ENCODE peak calls at places on chromosomes 13 and 19, in five cellular contexts. J is lung microvascular endothelial cell, M is astrocyte of the cerebellum, V is ecto neural progenitor cell, N is Calu3. D is an unnamed sample.

GRCh38 chr19:2145831-2146241 is 5.5 kb downstream of the AP3D1 start:
- DNase-seq in J (no peak), M (no peak), V (no peak), N (no peak), D (no peak)

GRCh38 chr13:85383291-85383690 is 415.9 kb downstream of the SLITRK6 start:
- DNase-seq in J (no peak), M (no peak), V (no peak), N (no peak), D (no peak)

GRCh38 chr13:49110122-49110831 is 109.9 kb upstream of the MLNR start:
- DNase-seq in J (peak), M (peak), V (peak), N (peak), D (peak)

GRCh38 chr19:4602173-4602788 is 37.0 kb upstream of the TNFAIP8L1 start:
- DNase-seq in J (no peak), M (no peak), V (no peak), N (no peak), D (no peak)

GRCh38 chr13:97392020-97392419 is 41.9 kb upstream of the RAP2A start:
- DNase-seq in J (no peak), M (no peak), V (no peak), N (no peak), D (no peak)

GRCh38 chr13:113855931-113856715 is 7.8 kb downstream of the GAS6 start:
- DNase-seq in J (no peak), M (no peak), V (peak), N (no peak), D (no peak)

GRCh38 chr19:12939292-12939606 is 840 bp downstream of the CALR start:
- DNase-seq in J (peak), M (no peak), V (no peak), N (no peak), D (peak)

GRCh38 chr19:17206736-17207581 is 8.2 kb upstream of the USE1 start:
- DNase-seq in J (no peak), M (no peak), V (no peak), N (no peak), D (no peak)

GRCh38 chr13:42350141-42350540 is 78.2 kb downstream of the AKAP11 start:
- DNase-seq in J (no peak), M (no peak), V (no peak), N (no peak), D (no peak)

GRCh38 chr13:30869491-30869890 is 36.6 kb upstream of the MEDAG start:
- DNase-seq in J (no peak), M (no peak), V (no peak), N (no peak), D (no peak)

GRCh38 chr19:13152854-13153626 is 2.8 kb downstream of the IER2 start:
- DNase-seq in J (peak), M (peak), V (peak), N (peak), D (peak)

GRCh38 chr13:64551755-64552154 is 2678.4 kb downstream of the PCDH9 start:
- DNase-seq in J (no peak), M (no peak), V (no peak), N (no peak), D (no peak)

GRCh38 chr13:70098669-70099068 is 9.0 kb upstream of the ATXN8OS start:
- DNase-seq in J (no peak), M (no peak), V (no peak), N (no peak), D (no peak)

GRCh38 chr13:42991892-42992584 is at the start of gene EPSTI1:
- DNase-seq in J (peak), M (peak), V (peak), N (peak), D (peak)

D was measured in sigmoid colon.